ENCODE peak calls at places on chromosomes 13 and 19, in eight cellular contexts. S is NCI-H1105; U is NCI-H524; O is stimulated activated CD4-positive, alpha-beta T cell treated with anti-CD3 and anti-CD28 coated beads, Interleukin-1b, Interleukin-23, amount 100 ng/mL, for 4 hours; Y is activated CD8-positive, alpha-beta memory T cell treated with anti-CD3 and anti-CD28 coated beads for 1 hour; J is activated T-helper 1 cell treated with anti-CD3 and anti-CD28 coated beads, Interleukin-12 subunit alpha, Interleukin-12 subunit beta, Interleukin-2, Interleukin-4 antibody, amounts not matched to agents 30 ng/mL and 10 ng/mL and 1 ng/mL, durations not matched to agents 14 hours and 24 hours and 36 hours; B is HFF-Myc; G is activated T-cell treated with anti-CD3 and anti-CD28 coated beads, Interleukin-2, amount 50 U/mL, for 72 hours. M is an unnamed sample.

GRCh38 chr13:113880651-113881611 is 17.1 kb upstream of the GAS6 start:
- DNase-seq in B (no peak), G (no peak), Y (no peak), S (no peak), U (no peak), J (no peak), O (no peak), M (no peak)

GRCh38 chr13:73732350-73732749 is 401.9 kb downstream of the KLF12 start:
- DNase-seq in B (no peak), U (no peak), S (no peak), O (no peak), G (no peak), Y (no peak), J (no peak), M (no peak)

GRCh38 chr13:111178417-111178816 is 63.3 kb downstream of the ARHGEF7 start:
- DNase-seq in Y (no peak), G (no peak), U (peak), B (no peak), O (no peak), S (no peak), J (no peak), M (no peak)

GRCh38 chr13:48160879-48161278 is 66.0 kb upstream of the MED4 start:
- DNase-seq in J (no peak), G (no peak), S (no peak), U (no peak), Y (no peak), O (no peak), B (no peak), M (no peak)

GRCh38 chr19:45162464-45163143 is 1.8 kb upstream of the NKPD1 start:
- DNase-seq in U (no peak), J (no peak), G (no peak), B (no peak), Y (no peak), O (no peak), S (no peak), M (no peak)

GRCh38 chr13:50518131-50518530 is 325.4 kb downstream of the DLEU7 start:
- DNase-seq in S (no peak), G (no peak), B (no peak), O (no peak), Y (no peak), J (no peak), U (no peak), M (no peak)

GRCh38 chr19:44576843-44577565 is 36.4 kb upstream of the IGSF23 start:
- DNase-seq in Y (no peak), O (no peak), G (peak), J (no peak), U (no peak), S (peak), B (no peak), M (no peak)

GRCh38 chr13:73967397-73968165 is 166.6 kb downstream of the KLF12 start:
- DNase-seq in B (no peak), U (no peak), G (no peak), Y (no peak), J (no peak), O (no peak), S (no peak), M (no peak)

GRCh38 chr19:50478901-50479715 is 2.5 kb upstream of the GARIN5A start:
- DNase-seq in S (no peak), O (no peak), Y (no peak), G (no peak), U (no peak), J (no peak), B (no peak), M (no peak)

GRCh38 chr13:28553971-28554370 is 59.0 kb upstream of the FLT1 start:
- DNase-seq in O (no peak), J (no peak), G (no peak), U (no peak), B (no peak), Y (no peak), S (no peak), M (no peak)

GRCh38 chr13:107680115-107680514 is 535.2 kb downstream of the LIG4 start:
- DNase-seq in G (no peak), B (no peak), Y (no peak), J (no peak), S (peak), O (no peak), U (no peak), M (no peak)

GRCh38 chr19:17117250-17117789 is 41.7 kb downstream of the MYO9B start:
- DNase-seq in O (no peak), Y (no peak), G (no peak), U (no peak), S (no peak), B (no peak), J (no peak), M (no peak)

GRCh38 chr19:50050406-50051223 is 24.8 kb downstream of the ZNF473 start:
- DNase-seq in B (peak), O (peak), G (peak), S (peak), J (peak), Y (peak), U (peak), M (no peak)

M was measured in KG1.